ENCODE peak calls at places on chromosomes 13 and 19, in ten cellular contexts. Y is adrenal gland, T is A549, U is transverse colon, P is lower leg skin, Z is uterus, G is ovary, R is spleen, A is esophagus muscularis mucosa, Q is endothelial cell of umbilical vein. N is an unnamed sample.

GRCh38 chr13:72889496-72889895 is 107.6 kb downstream of the PIBF1 start:
- DNase-seq in Y (no peak), T (no peak), U (no peak), P (no peak), Z (no peak), G (no peak), R (no peak), A (no peak), Q (no peak), N (peak)

GRCh38 chr13:49021953-49022352 is 46.2 kb downstream of the FNDC3A start:
- DNase-seq in Y (no peak), T (no peak), U (no peak), P (no peak), Z (no peak), G (no peak), R (no peak), A (no peak), Q (no peak), N (no peak)

GRCh38 chr13:78787189-78787588 is 128.2 kb upstream of the OBI1 start:
- DNase-seq in Y (no peak), T (no peak), U (no peak), P (no peak), Z (no peak), G (no peak), R (no peak), A (no peak), Q (no peak), N (no peak)

GRCh38 chr13:49421391-49421790 is 22.5 kb downstream of the CAB39L start:
- DNase-seq in Y (no peak), T (no peak), U (peak), P (no peak), Z (no peak), G (peak), R (no peak), A (no peak), Q (peak), N (peak)

GRCh38 chr13:99829593-99830239 is 141.9 kb downstream of the ZIC5 start:
- DNase-seq in Y (no peak), T (no peak), U (no peak), P (no peak), Z (no peak), G (no peak), R (no peak), A (no peak), Q (no peak), N (no peak)

GRCh38 chr19:10086032-10086903 is at the start of gene SHFL:
- DNase-seq in Y (peak), T (peak), U (peak), P (no peak), Z (peak), G (peak), R (peak), A (no peak), Q (peak), N (peak)

GRCh38 chr13:43006893-43007631 is 15.0 kb upstream of the EPSTI1 start:
- DNase-seq in Y (no peak), T (no peak), U (no peak), P (no peak), Z (no peak), G (no peak), R (no peak), A (no peak), Q (no peak), N (no peak)

GRCh38 chr19:13286195-13286985 is 136.2 kb downstream of the IER2 start:
- DNase-seq in Y (no peak), T (no peak), U (no peak), P (no peak), Z (no peak), G (no peak), R (no peak), A (no peak), Q (no peak), N (no peak)

GRCh38 chr13:24036115-24036514 is 124.4 kb upstream of the SPATA13 start:
- DNase-seq in Y (no peak), T (no peak), U (no peak), P (no peak), Z (no peak), G (no peak), R (no peak), A (no peak), Q (no peak), N (no peak)

GRCh38 chr13:45575146-45575829 is 40.3 kb downstream of the ERICH6B start:
- DNase-seq in Y (no peak), T (no peak), U (no peak), P (no peak), Z (no peak), G (no peak), R (no peak), A (no peak), Q (no peak), N (no peak)

GRCh38 chr19:16085115-16085514 is 8.8 kb downstream of the TPM4 start:
- DNase-seq in Y (peak), T (no peak), U (no peak), P (no peak), Z (no peak), G (no peak), R (no peak), A (peak), Q (no peak), N (peak)

GRCh38 chr13:97223711-97224461 is 1.8 kb downstream of the MBNL2 start:
- DNase-seq in Y (peak), T (peak), U (peak), P (peak), Z (peak), G (peak), R (peak), A (no peak), Q (peak), N (peak)
- TF ChIP-seq POLR2A in Y (no peak), T (no peak), U (peak), P (no peak), Z (peak), G (no peak), R (no peak), A (no peak), Q (no peak), N (peak)

GRCh38 chr13:33123066-33123940 is 107.1 kb downstream of the KL start:
- DNase-seq in Y (peak), T (no peak), U (no peak), P (peak), Z (no peak), G (no peak), R (no peak), A (no peak), Q (peak), N (no peak)
- TF ChIP-seq POLR2A in Y (no peak), T (no peak), U (no peak), P (no peak), Z (no peak), G (no peak), R (no peak), A (no peak), Q (no peak), N (no peak)

GRCh38 chr19:33373701-33374405 is at the start of gene CEBPG:
- DNase-seq in Y (peak), T (peak), U (peak), P (no peak), Z (peak), G (peak), R (no peak), A (no peak), Q (peak), N (peak)
- TF ChIP-seq POLR2A in Y (peak), T (peak), U (no peak), P (no peak), Z (peak), G (peak), R (no peak), A (peak), Q (no peak), N (peak)

GRCh38 chr19:5130371-5131030 is 161.6 kb downstream of the KDM4B start:
- DNase-seq in Y (no peak), T (no peak), U (peak), P (no peak), Z (no peak), G (no peak), R (peak), A (no peak), Q (no peak), N (no peak)

GRCh38 chr19:5132698-5133651 is 164.1 kb downstream of the KDM4B start:
- DNase-seq in Y (no peak), T (no peak), U (no peak), P (no peak), Z (no peak), G (no peak), R (no peak), A (no peak), Q (no peak), N (no peak)

GRCh38 chr19:5129691-5130090 is 160.8 kb downstream of the KDM4B start:
- DNase-seq in Y (no peak), T (no peak), U (no peak), P (no peak), Z (no peak), G (no peak), R (no peak), A (no peak), Q (no peak), N (no peak)

GRCh38 chr19:5131866-5132561 is 163.1 kb downstream of the KDM4B start:
- DNase-seq in Y (no peak), T (no peak), U (no peak), P (no peak), Z (no peak), G (no peak), R (peak), A (no peak), Q (no peak), N (no peak)

GRCh38 chr19:5131031-5131865 is 162.3 kb downstream of the KDM4B start:
- DNase-seq in Y (no peak), T (no peak), U (peak), P (no peak), Z (no peak), G (no peak), R (peak), A (no peak), Q (no peak), N (no peak)
- TF ChIP-seq POLR2A in Y (no peak), T (no peak), U (no peak), P (no peak), Z (no peak), G (no peak), R (no peak), A (no peak), Q (no peak), N (no peak)

GRCh38 chr19:11261902-11262839 is at the start of gene DOCK6:
- DNase-seq in Y (peak), T (no peak), U (peak), P (no peak), Z (peak), G (peak), R (peak), A (no peak), Q (no peak), N (peak)
- TF ChIP-seq POLR2A in Y (no peak), T (no peak), U (no peak), P (no peak), Z (no peak), G (no peak), R (no peak), A (no peak), Q (no peak), N (no peak)